ENCODE peak calls at places on chromosomes 1 and 21, in ten cellular contexts. B is COR-L47; P is osteocyte; J is CD8-positive, alpha-beta T cell; M is SHP77 treated with DMSO at 0.1 percent for 48 hours; E is ACHN; X is IMR-90; N is ovary; F is OCI-LY7; Z is stimulated activated naive CD8-positive, alpha-beta T cell treated with anti-CD3 and anti-CD28 coated beads, Interleukin-15, Interleukin-2, amounts not matched to agents 100 U/mL and 50 U/mL, for 24 hours. Y is an unnamed sample.

GRCh38 chr1:234707641-234708040 is 97.7 kb upstream of the IRF2BP2 start:
- DNase-seq in Z (no peak), P (no peak), M (no peak), F (no peak), N (no peak), J (no peak), X (peak; percentile 67), E (no peak), B (no peak), Y (peak; percentile 78)

GRCh38 chr1:26177182-26177684 is at the start of gene CNKSR1:
- DNase-seq in J (no peak), B (no peak), M (no peak), X (no peak), N (no peak), E (no peak), F (no peak), P (no peak), Z (no peak), Y (no peak)

GRCh38 chr1:34867421-34867820 is 7.9 kb upstream of the SMIM12 start:
- DNase-seq in B (no peak), F (no peak), M (no peak), P (no peak), N (no peak), E (no peak), Z (no peak), X (no peak), J (no peak), Y (peak; percentile 46)

GRCh38 chr1:88371396-88371795 is 312.7 kb upstream of the PKN2 start:
- DNase-seq in M (no peak), X (no peak), F (no peak), Z (no peak), E (no peak), B (no peak), N (no peak), J (no peak), P (no peak), Y (no peak)

GRCh38 chr1:94602312-94602711 is 60.8 kb upstream of the F3 start:
- DNase-seq in F (no peak), B (no peak), X (peak; percentile 82), M (no peak), J (no peak), N (no peak), E (no peak), P (no peak), Z (no peak), Y (peak; percentile 100)

GRCh38 chr21:22791986-22792560 is 1793.9 kb downstream of the NCAM2 start:
- DNase-seq in N (no peak), F (peak; percentile 64), X (peak; percentile 38), B (peak; percentile 72), J (no peak), M (no peak), P (no peak), Z (no peak), E (peak; percentile 36), Y (peak; percentile 8)

GRCh38 chr1:230120289-230120948 is 53.4 kb downstream of the GALNT2 start:
- DNase-seq in E (no peak), P (no peak), X (no peak), M (no peak), Z (no peak), N (no peak), B (no peak), J (no peak), F (no peak), Y (no peak)

GRCh38 chr1:170533331-170533730 is 1.4 kb downstream of the GORAB start:
- DNase-seq in E (peak; percentile 13), M (no peak), X (peak; percentile 70), P (no peak), B (no peak), F (no peak), Z (no peak), J (no peak), N (no peak), Y (peak; percentile 60)

GRCh38 chr21:32279377-32279680 is 480 bp upstream of the MIS18A start:
- DNase-seq in B (no peak), Z (no peak), M (no peak), X (no peak), J (no peak), N (no peak), F (no peak), E (no peak), P (no peak), Y (no peak)

GRCh38 chr1:101238041-101238515 is 1.3 kb downstream of the S1PR1 start:
- DNase-seq in P (no peak), F (peak; percentile 73), X (no peak), E (no peak), J (no peak), N (no peak), B (no peak), Z (peak; percentile 71), M (no peak), Y (no peak)

GRCh38 chr1:3640113-3640932 is 9.6 kb downstream of the WRAP73 start:
- DNase-seq in P (no peak), B (no peak), N (peak; percentile 24), J (no peak), F (no peak), E (no peak), M (no peak), Z (no peak), X (no peak), Y (no peak)

GRCh38 chr1:61241411-61241838 is 159.1 kb downstream of the NFIA start:
- DNase-seq in N (peak; percentile 57), X (no peak), F (no peak), Z (no peak), M (no peak), J (no peak), B (no peak), E (peak; percentile 65), P (no peak), Y (no peak)

GRCh38 chr1:94927405-94928175 is 680 bp upstream of the CNN3 start:
- DNase-seq in Z (no peak), N (no peak), P (no peak), J (no peak), M (no peak), F (no peak), X (peak; percentile 67), B (peak; percentile 34), E (peak; percentile 65), Y (no peak)

GRCh38 chr1:170067253-170067819 is 7.2 kb downstream of the KIFAP3 start:
- DNase-seq in E (no peak), M (no peak), Z (no peak), N (no peak), X (peak; percentile 7), B (no peak), F (no peak), J (no peak), P (no peak), Y (no peak)

GRCh38 chr1:24481098-24481497 is 21.5 kb upstream of the RCAN3 start:
- DNase-seq in F (peak; percentile 80), M (no peak), N (no peak), Z (peak; percentile 67), X (no peak), P (no peak), B (no peak), E (no peak), J (no peak), Y (peak; percentile 96)

GRCh38 chr1:172650474-172651193 is 8.3 kb upstream of the FASLG start:
- DNase-seq in Z (no peak), X (peak; percentile 80), N (no peak), M (no peak), F (no peak), E (no peak), J (no peak), B (no peak), P (no peak), Y (no peak)

GRCh38 chr21:41632748-41633475 is 125.0 kb upstream of the TMPRSS2 start:
- DNase-seq in J (no peak), F (no peak), P (no peak), E (no peak), N (no peak), M (no peak), Z (no peak), B (no peak), X (no peak), Y (no peak)

GRCh38 chr1:180415985-180416633 is 86.3 kb downstream of the ACBD6 start:
- DNase-seq in P (no peak), E (peak; percentile 47), M (peak; percentile 28), F (peak; percentile 51), Z (no peak), B (peak; percentile 62), X (peak; percentile 55), J (no peak), N (no peak), Y (peak; percentile 30)

GRCh38 chr1:246492611-246493245 is 14.4 kb downstream of the SMYD3 start:
- DNase-seq in J (no peak), F (peak; percentile 23), E (peak; percentile 80), Z (peak; percentile 57), B (peak; percentile 62), X (peak; percentile 79), P (no peak), M (peak; percentile 43), N (peak; percentile 80), Y (peak; percentile 38)

GRCh38 chr1:193589597-193590040 is 403.2 kb upstream of the B3GALT2 start:
- DNase-seq in Z (no peak), N (no peak), F (no peak), B (peak; percentile 71), P (no peak), X (peak; percentile 62), E (no peak), J (no peak), M (peak; percentile 9), Y (no peak)

GRCh38 chr1:41739061-41739955 is 179.4 kb downstream of the HIVEP3 start:
- DNase-seq in B (no peak), M (no peak), P (peak; percentile 90), J (peak; percentile 30), E (peak; percentile 33), X (peak; percentile 87), N (peak; percentile 44), Z (peak; percentile 92), F (no peak), Y (peak; percentile 97)

GRCh38 chr1:59083946-59084865 is 212.7 kb upstream of the FGGY start:
- DNase-seq in J (no peak), F (peak; percentile 9), Z (peak; percentile 11), E (no peak), P (no peak), M (no peak), X (peak; percentile 41), B (no peak), N (peak; percentile 40), Y (no peak)

GRCh38 chr1:211503542-211503941 is 11.6 kb upstream of the RD3 start:
- DNase-seq in B (no peak), Z (no peak), X (no peak), N (no peak), J (no peak), M (no peak), E (no peak), F (no peak), P (no peak), Y (no peak)

GRCh38 chr1:51926171-51926812 is 47.8 kb upstream of the NRDC start:
- DNase-seq in Z (peak; percentile 5), F (peak; percentile 13), P (no peak), E (peak; percentile 68), N (no peak), B (no peak), X (peak; percentile 59), J (no peak), M (no peak), Y (peak; percentile 21)

GRCh38 chr1:155715777-155716176 is 26.9 kb downstream of the DAP3 start:
- DNase-seq in B (no peak), Z (no peak), N (no peak), X (no peak), M (no peak), P (no peak), E (no peak), J (no peak), F (no peak), Y (no peak)

GRCh38 chr1:41371630-41372599 is 10.7 kb downstream of the FOXO6 start:
- DNase-seq in M (peak; percentile 89), N (peak; percentile 71), J (no peak), P (no peak), B (peak; percentile 81), F (no peak), X (no peak), E (no peak), Z (no peak), Y (peak; percentile 69)

GRCh38 chr1:45340816-45341215 is 576 bp upstream of the MUTYH start:
- DNase-seq in M (no peak), N (no peak), B (no peak), E (no peak), J (no peak), P (no peak), F (peak; percentile 74), Z (peak; percentile 31), X (no peak), Y (peak; percentile 46)

GRCh38 chr1:22500058-22500457 is 48.4 kb downstream of the ZBTB40 start:
- DNase-seq in B (no peak), Z (no peak), F (no peak), E (no peak), M (no peak), J (no peak), N (no peak), P (no peak), X (no peak), Y (no peak)

Y was measured in MV-4-11.